ENCODE peak calls at places on chromosome 4, in five cellular contexts. P is uterus, F is SK-N-SH, K is Peyer's patch, E is mucosa of descending colon. Q is an unnamed sample.

GRCh38 chr4:129218355-129218754 is 122.4 kb downstream of the C4orf33 start:
- DNase-seq in F (no peak), E (no peak), P (no peak), K (no peak), Q (no peak)

GRCh38 chr4:114659386-114660008 is 60.9 kb downstream of the UGT8 start:
- DNase-seq in F (peak; percentile 60), K (peak; percentile 46), E (peak; percentile 54), P (peak; percentile 12), Q (peak; percentile 42)

GRCh38 chr4:155543126-155543765 is 123.4 kb upstream of the GUCY1A1 start:
- DNase-seq in F (no peak), P (no peak), K (no peak), E (no peak), Q (no peak)

GRCh38 chr4:55426518-55426917 is 30.8 kb downstream of the TMEM165 start:
- DNase-seq in P (no peak), E (no peak), F (no peak), K (no peak), Q (no peak)

GRCh38 chr4:118923891-118924290 is 35.2 kb downstream of the SYNPO2 start:
- DNase-seq in P (no peak), E (no peak), F (no peak), K (no peak), Q (no peak)

GRCh38 chr4:148068065-148068911 is 336.4 kb downstream of the ARHGAP10 start:
- DNase-seq in E (no peak), F (peak; percentile 73), K (no peak), P (no peak), Q (no peak)

GRCh38 chr4:145315828-145316227 is 135.4 kb upstream of the OTUD4 start:
- DNase-seq in K (no peak), E (no peak), P (no peak), F (no peak), Q (no peak)

GRCh38 chr4:121484633-121485032 is 103.8 kb upstream of the QRFPR start:
- DNase-seq in K (no peak), P (peak; percentile 22), F (peak; percentile 29), E (no peak), Q (no peak)

GRCh38 chr4:182494103-182494502 is 250.9 kb downstream of the TENM3 start:
- DNase-seq in P (no peak), K (no peak), E (no peak), F (no peak), Q (no peak)

GRCh38 chr4:182489607-182490006 is 246.4 kb downstream of the TENM3 start:
- DNase-seq in F (no peak), K (no peak), P (no peak), E (no peak), Q (no peak)

GRCh38 chr4:182495111-182495510 is 251.9 kb downstream of the TENM3 start:
- DNase-seq in F (no peak), E (no peak), K (no peak), P (no peak), Q (no peak)

GRCh38 chr4:182493377-182493776 is 250.2 kb downstream of the TENM3 start:
- DNase-seq in F (no peak), P (no peak), E (no peak), K (no peak), Q (no peak)

DNA sequence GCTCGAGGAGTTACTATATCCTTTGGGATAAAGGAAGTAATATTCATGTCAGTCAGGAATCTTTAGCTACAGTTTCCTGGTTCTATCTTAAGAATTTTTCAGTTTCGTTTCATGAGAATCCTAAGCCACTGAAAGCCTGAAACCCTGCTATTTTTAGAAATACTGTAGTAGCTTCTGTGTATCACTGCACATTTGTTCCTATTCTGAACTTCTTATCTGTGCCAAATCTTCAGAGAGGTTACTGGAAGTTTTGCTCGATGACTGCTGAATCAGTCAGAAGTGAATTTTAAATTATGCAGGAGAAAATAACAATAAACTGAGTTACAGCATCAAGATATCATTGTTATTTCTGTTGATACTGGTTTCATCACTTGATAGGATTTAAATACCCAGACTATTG is 249.3 kb downstream of the TENM3 start:
- DNase-seq in K (no peak), E (no peak), F (no peak), P (no peak), Q (no peak)
- H3K4me3 ChIP-seq in K (no peak overlapping the region), E (no peak overlapping the region), F (peak overlapping the region; percentile 45), P (no peak overlapping the region), Q (no peak overlapping the region)

DNA sequence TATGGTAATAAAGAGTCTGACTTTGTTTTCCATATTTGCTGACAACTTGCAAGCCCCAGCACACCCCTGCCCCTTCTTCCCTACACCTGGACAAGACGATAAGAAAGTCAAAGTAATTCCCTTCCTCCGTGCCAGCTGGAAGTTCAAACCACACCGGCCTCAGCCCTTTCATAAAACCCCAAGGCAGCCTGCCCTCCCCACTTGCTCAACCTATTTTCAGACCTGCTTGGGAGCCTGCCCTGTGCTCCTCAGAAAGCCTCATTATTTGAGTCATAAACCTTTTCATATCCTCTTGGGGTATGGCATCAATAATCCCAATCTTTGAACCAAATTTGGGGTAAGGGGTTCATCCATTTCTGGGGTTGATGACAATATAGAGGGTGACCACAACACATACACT is 29.5 kb downstream of the NIPAL1 start:
- DNase-seq in K (no peak), E (no peak), F (no peak), P (no peak), Q (no peak)
- H3K4me1 ChIP-seq in K (peaks cover 16% of the 10 kb centered on the region), E (peaks cover 10% of the 10 kb centered on the region), F (peaks cover 8% of the 10 kb centered on the region), P (no peaks in the 10 kb centered on the region), Q (peaks cover 5% of the 10 kb centered on the region)

GRCh38 chr4:12286351-12286750 is 857.7 kb upstream of the HS3ST1 start:
- DNase-seq in F (no peak), K (no peak), P (no peak), E (no peak), Q (no peak)
- H3K9me3 ChIP-seq in F (peaks cover 4% of the 10 kb centered on the region), K (no peaks in the 10 kb centered on the region), P (no peaks in the 10 kb centered on the region), E (no peaks in the 10 kb centered on the region), Q (no peaks in the 10 kb centered on the region)

GRCh38 chr4:81152839-81153713 is 61.9 kb downstream of the PRKG2 start:
- DNase-seq in P (no peak), K (no peak), E (no peak), F (no peak), Q (no peak)
- H3K4me3 ChIP-seq in P (no peak overlapping the region), K (peak overlapping the region; percentile 46), E (no peak overlapping the region), F (no peak overlapping the region), Q (no peak overlapping the region)

GRCh38 chr4:38673109-38673978 is 9.3 kb downstream of the KLF3 start:
- DNase-seq in E (peak; percentile 94), P (peak; percentile 39), F (peak; percentile 21), K (peak; percentile 88), Q (peak; percentile 62)
- H3K4me1 ChIP-seq in E (peaks cover 79% of the 10 kb centered on the region), P (peaks cover 56% of the 10 kb centered on the region), F (peaks cover 60% of the 10 kb centered on the region), K (peaks cover 95% of the 10 kb centered on the region), Q (peaks cover 52% of the 10 kb centered on the region)

GRCh38 chr4:386708-387105 is 49.1 kb downstream of the ZNF141 start:
- DNase-seq in K (no peak), P (no peak), F (no peak), E (no peak), Q (no peak)

GRCh38 chr4:384311-385010 is 46.8 kb downstream of the ZNF141 start:
- DNase-seq in P (no peak), K (no peak), F (no peak), E (no peak), Q (no peak)

DNA sequence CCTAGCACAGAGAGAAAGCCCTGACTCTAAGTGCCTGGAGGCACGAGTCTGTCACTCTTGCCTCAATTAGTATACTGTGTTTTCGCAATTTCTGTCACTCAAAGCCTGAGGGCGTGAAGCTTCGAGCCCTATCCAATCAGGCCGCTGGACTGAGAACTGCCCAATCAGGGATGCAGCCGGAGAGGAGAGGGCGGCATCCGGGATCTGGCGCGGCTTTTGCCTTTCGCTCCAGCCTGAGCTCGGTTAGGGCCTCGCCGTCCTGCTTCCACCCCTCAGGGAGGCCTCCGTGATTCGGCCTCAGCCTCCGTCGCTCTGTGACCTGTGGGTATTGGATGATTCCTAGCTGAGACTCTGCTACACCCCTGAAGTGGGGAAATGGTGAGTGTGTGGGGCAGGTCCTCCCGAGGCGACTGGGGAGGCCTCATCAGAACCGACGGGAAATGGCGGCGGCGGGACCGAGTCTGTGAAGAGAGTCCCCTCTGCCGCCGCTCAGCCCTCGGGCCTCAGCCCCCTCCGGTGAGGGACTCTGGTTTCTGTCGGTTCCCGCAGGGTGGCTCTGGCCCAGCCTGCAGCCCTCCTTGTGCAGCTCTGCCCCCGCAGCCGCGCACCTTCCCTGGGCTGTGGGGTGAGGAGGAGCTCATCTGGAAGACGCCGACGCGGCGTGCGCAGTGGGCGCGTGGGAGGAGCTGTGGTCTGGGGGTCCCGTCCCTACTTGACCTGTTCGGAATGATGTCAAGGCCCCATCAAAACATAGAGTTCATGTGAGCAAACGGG is 48.5 kb downstream of the ZNF141 start:
- DNase-seq in E (no peak), P (no peak), K (no peak), F (peak; percentile 9), Q (no peak)
- H3K9me3 ChIP-seq in E (peaks cover 98% of the 10 kb centered on the region), P (peaks cover 57% of the 10 kb centered on the region), K (peaks cover 3% of the 10 kb centered on the region), F (peaks cover 1% of the 10 kb centered on the region), Q (peaks cover 57% of the 10 kb centered on the region)

DNA sequence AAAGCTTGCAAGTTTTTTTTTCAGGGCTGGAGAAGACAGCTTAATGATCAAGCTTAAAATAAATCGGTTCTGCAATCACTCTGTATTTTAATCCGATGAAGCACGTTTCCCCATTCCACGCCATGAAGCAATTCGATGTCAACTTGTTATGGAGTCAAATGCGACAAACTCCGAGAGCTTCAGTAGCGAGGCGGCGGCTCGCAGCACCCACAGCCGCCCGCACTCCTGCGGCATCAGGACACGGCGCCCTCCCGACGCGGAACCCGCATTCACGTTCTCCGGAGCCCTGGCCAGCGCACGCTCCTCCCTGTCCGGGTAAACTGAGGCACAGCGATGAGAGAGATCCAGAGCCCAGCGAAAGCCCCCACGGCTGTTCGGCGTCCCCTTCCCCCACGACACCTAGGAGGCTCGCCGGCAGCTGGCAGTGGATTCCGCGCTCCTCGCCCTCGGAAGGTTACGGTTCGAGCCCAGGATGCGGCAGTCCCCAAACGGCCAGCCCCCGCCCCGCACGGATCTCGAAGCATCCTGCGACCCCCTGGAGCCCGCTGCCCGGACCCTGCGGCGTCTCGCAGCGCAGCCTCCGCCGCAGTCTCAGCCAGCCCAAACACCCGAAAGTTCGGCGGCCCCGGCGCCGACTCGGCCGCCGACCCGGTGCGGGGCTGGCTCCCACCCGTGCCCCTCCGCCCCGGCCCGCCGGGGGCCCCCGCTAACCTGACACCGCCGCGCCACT is 507 bp downstream of the MFAP3L start:
- DNase-seq in F (peak; percentile 70), P (peak; percentile 24), E (peak; percentile 59), K (no peak), Q (no peak)
- H3K4me3 ChIP-seq in F (peak overlapping the region; percentile 98), P (peak overlapping the region; percentile 92), E (peak overlapping the region; percentile 77), K (peak overlapping the region; percentile 77), Q (peak overlapping the region; percentile 67)

Q was measured in lung.